ENCODE peak calls at places on chromosomes 12 and 14, in four cellular contexts. A is B cell, T is AG10803, Y is cardiac fibroblast. D is an unnamed sample.

GRCh38 chr14:64983439-64984310 is 3.0 kb upstream of the FNTB start:
- DNase-seq in A (peak), T (peak), Y (peak), D (peak)

GRCh38 chr12:122184522-122184921 is 1.6 kb downstream of the LRRC43 start:
- DNase-seq in A (peak), T (no peak), Y (no peak), D (no peak)

GRCh38 chr12:89880695-89881350 is 172.2 kb upstream of the ATP2B1 start:
- DNase-seq in A (peak), T (no peak), Y (no peak), D (no peak)

GRCh38 chr14:64504310-64504896 is at the start of gene ZBTB1:
- DNase-seq in A (peak), T (peak), Y (peak), D (peak)

GRCh38 chr14:89185919-89186849 is 230.8 kb downstream of the FOXN3 start:
- DNase-seq in A (no peak), T (peak), Y (peak), D (peak)

GRCh38 chr12:98416845-98417244 is 98.5 kb upstream of the TMPO start:
- DNase-seq in A (no peak), T (peak), Y (peak), D (peak)

GRCh38 chr12:79635676-79636075 is 55.1 kb downstream of the PAWR start:
- DNase-seq in A (no peak), T (peak), Y (peak), D (peak)

GRCh38 chr12:48973531-48973930 is 2.0 kb upstream of the WNT10B start:
- DNase-seq in A (no peak), T (no peak), Y (peak), D (no peak)

GRCh38 chr14:100654814-100655795 is 67.9 kb upstream of the BEGAIN start:
- DNase-seq in A (peak), T (no peak), Y (no peak), D (no peak)

GRCh38 chr12:53425515-53426150 is 2.0 kb downstream of the AMHR2 start:
- DNase-seq in A (no peak), T (no peak), Y (no peak), D (no peak)

GRCh38 chr14:75559451-75560187 is 18.8 kb upstream of the FLVCR2 start:
- DNase-seq in A (no peak), T (peak), Y (peak), D (peak)

GRCh38 chr12:110694330-110694891 is 5.5 kb upstream of the HVCN1 start:
- DNase-seq in A (no peak), T (no peak), Y (no peak), D (no peak)

GRCh38 chr14:100371773-100372172 is 48.6 kb downstream of the SLC25A47 start:
- DNase-seq in A (no peak), T (no peak), Y (no peak), D (no peak)

GRCh38 chr12:131844140-131844539 is 15.9 kb downstream of the MMP17 start:
- DNase-seq in A (no peak), T (no peak), Y (no peak), D (no peak)

GRCh38 chr14:64026600-64026999 is 173.8 kb downstream of the SYNE2 start:
- DNase-seq in A (no peak), T (no peak), Y (no peak), D (no peak)

GRCh38 chr14:96876747-96877146 is 79.6 kb downstream of the VRK1 start:
- DNase-seq in A (no peak), T (no peak), Y (no peak), D (no peak)
- TF ChIP-seq CTCF in A (no peak), T (no peak), Y (no peak), D (no peak)

GRCh38 chr14:52792097-52792415 is 649 bp upstream of the GNPNAT1 start:
- DNase-seq in A (no peak), T (no peak), Y (no peak), D (no peak)

GRCh38 chr14:52790011-52790755 is 1.2 kb downstream of the GNPNAT1 start:
- DNase-seq in A (peak), T (no peak), Y (no peak), D (no peak)

GRCh38 chr14:52793061-52793460 is 1.7 kb upstream of the GNPNAT1 start:
- DNase-seq in A (no peak), T (no peak), Y (no peak), D (no peak)

GRCh38 chr14:52790756-52791203 is 627 bp downstream of the GNPNAT1 start:
- DNase-seq in A (no peak), T (no peak), Y (no peak), D (no peak)

DNA sequence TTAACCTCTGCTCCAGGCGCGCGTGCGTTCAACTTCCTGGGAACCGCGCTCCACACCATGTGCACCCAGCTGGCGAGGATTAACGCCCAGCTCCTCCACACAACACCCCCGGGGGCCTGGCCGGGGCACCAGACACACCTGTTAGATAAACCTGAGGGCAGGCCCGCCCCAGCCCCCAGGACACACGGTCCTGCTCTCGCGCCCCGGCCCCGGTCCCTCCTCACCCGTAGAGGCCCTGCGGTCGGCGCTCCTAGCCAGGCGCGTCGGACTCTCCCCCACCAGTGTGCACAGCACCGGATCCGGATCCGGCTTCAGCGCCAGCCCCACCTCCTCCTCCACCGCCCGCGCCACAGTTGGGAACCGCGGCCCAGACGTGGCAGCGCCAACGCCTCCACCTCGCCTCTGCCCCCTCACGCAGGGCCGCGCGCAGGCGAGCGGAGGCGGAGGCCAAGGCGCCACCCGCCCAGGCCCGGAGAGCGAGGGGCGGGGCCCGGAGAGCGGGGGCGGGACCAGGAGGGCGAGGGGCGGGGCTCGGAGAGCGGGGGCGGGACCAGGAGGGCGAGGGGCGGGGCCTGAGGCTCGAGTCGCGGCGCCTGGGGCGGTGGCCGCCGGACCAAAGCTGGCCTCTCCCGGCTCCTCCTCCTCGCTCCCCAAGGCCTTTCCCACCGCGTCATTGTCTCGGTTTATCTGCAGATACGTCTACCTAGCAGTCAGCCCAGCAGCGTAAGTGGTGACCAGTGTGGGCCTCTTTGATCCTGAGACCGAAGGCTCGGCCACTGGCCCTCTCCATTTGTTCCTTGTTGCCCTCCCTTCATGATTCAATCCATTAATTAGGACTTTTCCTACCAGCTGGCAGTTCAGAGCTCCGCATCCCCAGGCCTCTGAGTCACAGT is at the start of gene GNPNAT1:
- DNase-seq in A (peak), T (peak), Y (peak), D (peak)
- TF ChIP-seq CTCF in A (no peak), T (no peak), Y (no peak), D (no peak)

GRCh38 chr14:105993814-105994213 is 467.4 kb downstream of the TMEM121 start:
- DNase-seq in A (no peak), T (no peak), Y (no peak), D (no peak)

DNA sequence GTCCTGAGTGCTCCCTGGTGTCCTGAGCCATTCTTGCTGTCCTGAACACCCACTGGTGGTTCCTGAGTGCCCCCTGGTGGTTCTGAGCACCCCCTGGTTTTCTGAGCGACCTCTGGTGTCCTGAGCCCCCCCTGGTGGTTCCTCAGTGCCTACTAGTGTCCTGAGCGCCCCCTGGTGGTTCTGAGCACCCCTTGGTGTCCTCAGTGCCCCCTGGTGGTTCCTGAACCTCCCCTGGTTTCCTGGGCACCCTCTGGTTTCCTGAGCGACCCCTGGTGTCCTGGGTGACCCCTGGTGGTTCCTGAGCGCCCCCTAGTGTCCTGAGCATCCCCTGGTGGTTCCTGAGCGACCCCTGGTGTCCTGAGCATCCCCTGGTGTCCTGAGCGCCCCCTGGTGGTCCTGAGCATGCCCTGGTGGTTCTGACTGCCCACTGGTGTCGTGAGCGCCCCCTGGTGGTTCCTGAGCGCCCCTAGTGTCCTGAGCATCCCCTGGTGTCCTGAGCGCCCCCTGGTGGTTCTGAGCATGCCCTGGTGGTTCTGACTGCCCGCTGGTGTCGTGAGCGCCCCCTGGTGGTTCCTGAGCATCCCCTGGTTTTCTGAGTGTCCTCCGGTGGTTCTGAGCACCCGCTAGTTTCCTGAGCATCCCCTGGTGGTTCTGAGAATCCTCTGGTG is 473.1 kb downstream of the TMEM121 start:
- DNase-seq in A (peak), T (peak), Y (no peak), D (no peak)
- TF ChIP-seq CTCF in A (peak), T (peak), Y (peak), D (peak)

DNA sequence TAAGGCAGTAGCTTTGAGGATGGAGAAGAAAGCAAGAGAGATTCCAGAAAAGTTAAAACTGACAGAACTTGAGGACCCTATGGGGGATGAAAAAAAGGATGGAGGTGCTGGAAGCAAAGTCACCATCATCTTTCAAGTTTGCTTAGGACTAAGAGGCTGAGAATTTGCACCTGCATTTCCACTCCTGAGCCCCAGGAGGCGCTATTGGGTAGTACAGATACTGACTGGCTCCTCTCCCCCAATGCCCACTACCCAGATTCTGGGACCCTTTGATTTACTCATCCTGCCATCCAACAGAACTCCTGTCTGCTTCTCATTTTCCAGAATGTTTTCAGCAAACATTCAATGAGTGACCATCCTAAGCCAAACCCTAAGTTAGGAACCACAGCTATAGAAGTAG is 34.0 kb upstream of the CMKLR1 start:
- DNase-seq in A (no peak), T (no peak), Y (no peak), D (no peak)
- TF ChIP-seq CTCF in A (no peak), T (peak), Y (no peak), D (peak)

DNA sequence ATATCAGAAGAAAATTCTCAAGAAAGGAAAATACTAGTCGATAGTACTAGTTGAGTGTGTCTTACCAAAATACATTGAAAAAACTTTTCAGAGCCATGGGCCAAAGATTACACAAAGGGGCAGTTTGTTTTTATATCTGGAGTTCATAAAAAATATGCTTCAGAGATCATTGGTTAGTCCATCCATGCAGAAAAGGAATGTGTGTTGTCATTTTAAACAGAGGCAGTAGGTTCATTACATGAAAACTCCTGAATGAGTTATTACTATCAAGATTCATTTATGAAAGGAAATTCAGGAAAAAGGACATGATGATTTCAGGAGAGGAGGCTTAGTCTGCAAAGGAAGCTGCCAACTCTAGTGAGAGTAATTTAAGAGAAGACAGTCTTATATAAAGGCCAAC is 354.8 kb downstream of the AEBP2 start:
- DNase-seq in A (no peak), T (no peak), Y (no peak), D (no peak)
- TF ChIP-seq CTCF in A (no peak), T (no peak), Y (no peak), D (no peak)

D was measured in HFFc6.